ENCODE peak calls at places on chromosomes 7 and 10, in six cellular contexts. A, T, D, R, U and Z are unnamed samples.

GRCh38 chr10:63697956-63698814 is 177.0 kb downstream of the REEP3 start:
- DNase-seq in D (no peak), A (no peak), U (no peak), R (no peak), T (no peak), Z (no peak)

GRCh38 chr7:124992881-124993562 is 63.4 kb upstream of the POT1 start:
- DNase-seq in T (no peak), D (no peak), U (peak; percentile 86), A (peak; percentile 84), R (peak; percentile 88), Z (no peak)

GRCh38 chr7:33072471-33072870 is 9.9 kb upstream of the NT5C3A start:
- DNase-seq in D (no peak), A (peak; percentile 31), R (peak; percentile 95), T (no peak), U (peak; percentile 51), Z (no peak)

GRCh38 chr7:140696679-140697446 is at the start of gene NDUFB2:
- DNase-seq in T (peak; percentile 57), D (peak; percentile 28), R (peak; percentile 73), U (peak; percentile 55), A (peak; percentile 66), Z (peak; percentile 90)

GRCh38 chr7:36155811-36156361 is 2.8 kb downstream of the EEPD1 start:
- DNase-seq in A (no peak), U (no peak), R (no peak), T (no peak), D (no peak), Z (no peak)

GRCh38 chr7:117673839-117674238 is 194.0 kb downstream of the CFTR start:
- DNase-seq in A (peak; percentile 25), U (peak; percentile 74), D (peak; percentile 19), R (peak; percentile 37), T (no peak), Z (no peak)

GRCh38 chr10:77578583-77579227 is 58.9 kb downstream of the KCNMA1 start:
- DNase-seq in T (no peak), R (peak; percentile 93), A (peak; percentile 87), D (no peak), U (peak; percentile 81), Z (no peak)

GRCh38 chr7:30459591-30460245 is 18.9 kb downstream of the NOD1 start:
- DNase-seq in T (no peak), D (no peak), R (peak; percentile 84), A (peak; percentile 66), U (peak; percentile 93), Z (no peak)

GRCh38 chr7:23261843-23262452 is 15.4 kb downstream of the GPNMB start:
- DNase-seq in U (peak; percentile 47), R (peak; percentile 67), T (peak; percentile 32), A (peak; percentile 26), D (peak; percentile 64), Z (peak; percentile 26)

GRCh38 chr10:21699575-21699974 is 165.5 kb downstream of the MLLT10 start:
- DNase-seq in U (no peak), R (no peak), T (no peak), D (no peak), A (no peak), Z (no peak)

GRCh38 chr7:14016950-14017349 is 27.5 kb upstream of the ETV1 start:
- DNase-seq in R (no peak), D (no peak), U (peak; percentile 11), T (no peak), A (no peak), Z (no peak)

GRCh38 chr7:1510780-1511154 is 6.6 kb upstream of the INTS1 start:
- DNase-seq in T (no peak), U (no peak), A (no peak), D (peak; percentile 63), R (no peak), Z (no peak)

GRCh38 chr7:39353615-39354376 is 212.4 kb upstream of the YAE1 start:
- DNase-seq in A (peak; percentile 57), D (no peak), T (no peak), R (peak; percentile 96), U (peak; percentile 86), Z (no peak)

GRCh38 chr10:6053816-6054581 is 8.2 kb downstream of the IL2RA start:
- DNase-seq in R (no peak), D (no peak), A (no peak), U (peak; percentile 51), T (no peak), Z (no peak)

GRCh38 chr10:99276848-99277486 is 41.3 kb upstream of the HPSE2 start:
- DNase-seq in U (peak; percentile 18), A (peak; percentile 16), T (no peak), R (peak; percentile 19), D (peak; percentile 16), Z (no peak)

GRCh38 chr10:28089467-28089866 is 90.6 kb upstream of the ODAD2 start:
- DNase-seq in A (peak; percentile 88), T (no peak), D (no peak), R (peak; percentile 93), U (peak; percentile 74), Z (no peak)

GRCh38 chr10:17851611-17852010 is 42.5 kb downstream of the MRC1 start:
- DNase-seq in T (no peak), D (peak; percentile 60), A (no peak), R (no peak), U (no peak), Z (no peak)

GRCh38 chr7:122847871-122848473 is 38.3 kb downstream of the CADPS2 start:
- DNase-seq in U (no peak), A (no peak), D (no peak), T (no peak), R (no peak), Z (no peak)